ENCODE peak calls at places on chromosomes 5 and 9, in four cellular contexts. G is NT2/D1, T is neuronal stem cell, D is ovary. K is an unnamed sample.
A peak's percentile ranks its signal among the peaks of the same experiment; 100 is the strongest.

GRCh38 chr5:73994963-73995362 is 369.0 kb downstream of the ARHGEF28 start:
- DNase-seq in T (no peak), D (no peak), G (no peak), K (peak; percentile 42)

GRCh38 chr5:132427285-132428146 is 58.0 kb downstream of the SLC22A5 start:
- DNase-seq in G (no peak), D (peak; percentile 12), T (no peak), K (peak; percentile 70)

GRCh38 chr5:41954286-41954685 is 29.2 kb downstream of the FBXO4 start:
- DNase-seq in D (no peak), G (no peak), T (no peak), K (no peak)

GRCh38 chr5:138111937-138112336 is 27.3 kb downstream of the NME5 start:
- DNase-seq in T (no peak), D (no peak), G (no peak), K (no peak)

GRCh38 chr5:97501286-97501964 is 318.4 kb upstream of the RIOK2 start:
- DNase-seq in G (no peak), D (no peak), T (no peak), K (no peak)

GRCh38 chr5:68046445-68046844 is 169.1 kb upstream of the PIK3R1 start:
- DNase-seq in D (no peak), T (no peak), G (no peak), K (peak; percentile 14)

GRCh38 chr9:35484406-35484805 is 5.5 kb upstream of the RUSC2 start:
- DNase-seq in G (no peak), D (no peak), T (no peak), K (no peak)

GRCh38 chr9:131587906-131588305 is 42.6 kb downstream of the PRRT1B start:
- DNase-seq in G (no peak), D (no peak), T (no peak), K (no peak)

GRCh38 chr5:80216753-80217596 is 38.9 kb downstream of the SERINC5 start:
- DNase-seq in D (no peak), G (no peak), T (no peak), K (no peak)

GRCh38 chr9:8349369-8349768 is 549.8 kb upstream of the DMAC1 start:
- DNase-seq in T (no peak), G (no peak), D (no peak), K (peak; percentile 20)

GRCh38 chr9:138069731-138070456 is 192.3 kb downstream of the CACNA1B start:
- DNase-seq in G (no peak), D (no peak), T (no peak), K (no peak)

GRCh38 chr5:56126487-56127179 is 106.5 kb downstream of the ANKRD55 start:
- DNase-seq in T (no peak), D (no peak), G (no peak), K (no peak)

GRCh38 chr5:117562647-117563046 is 988.0 kb upstream of the SEMA6A start:
- DNase-seq in G (no peak), D (no peak), T (no peak), K (no peak)

GRCh38 chr5:79181419-79182022 is 54.4 kb upstream of the JMY start:
- DNase-seq in D (no peak), T (no peak), G (no peak), K (peak; percentile 95)

GRCh38 chr9:119137479-119137878 is 231.8 kb downstream of the BRINP1 start:
- DNase-seq in T (no peak), G (no peak), D (no peak), K (no peak)

GRCh38 chr5:132426525-132427138 is 57.1 kb downstream of the SLC22A5 start:
- DNase-seq in D (peak; percentile 72), G (no peak), T (no peak), K (peak; percentile 96)

GRCh38 chr9:12859704-12860251 is 85.0 kb downstream of the LURAP1L start:
- DNase-seq in G (no peak), T (no peak), D (no peak), K (no peak)

GRCh38 chr5:73764586-73764985 is 138.6 kb downstream of the ARHGEF28 start:
- DNase-seq in G (no peak), D (no peak), T (no peak), K (no peak)

GRCh38 chr5:3856036-3856435 is 260.4 kb downstream of the IRX1 start:
- DNase-seq in T (no peak), G (no peak), D (no peak), K (no peak)

GRCh38 chr9:134564431-134565170 is 77.0 kb upstream of the COL5A1 start:
- DNase-seq in T (no peak), G (no peak), D (no peak), K (no peak)

GRCh38 chr9:78806492-78807160 is 509.7 kb downstream of the PSAT1 start:
- DNase-seq in T (peak; percentile 29), D (no peak), G (no peak), K (no peak)
- H3K4me1 ChIP-seq in T (peaks cover 7% of the 10 kb centered on the region), D (no peaks in the 10 kb centered on the region), G (no peaks in the 10 kb centered on the region), K (peaks cover 1% of the 10 kb centered on the region)

DNA sequence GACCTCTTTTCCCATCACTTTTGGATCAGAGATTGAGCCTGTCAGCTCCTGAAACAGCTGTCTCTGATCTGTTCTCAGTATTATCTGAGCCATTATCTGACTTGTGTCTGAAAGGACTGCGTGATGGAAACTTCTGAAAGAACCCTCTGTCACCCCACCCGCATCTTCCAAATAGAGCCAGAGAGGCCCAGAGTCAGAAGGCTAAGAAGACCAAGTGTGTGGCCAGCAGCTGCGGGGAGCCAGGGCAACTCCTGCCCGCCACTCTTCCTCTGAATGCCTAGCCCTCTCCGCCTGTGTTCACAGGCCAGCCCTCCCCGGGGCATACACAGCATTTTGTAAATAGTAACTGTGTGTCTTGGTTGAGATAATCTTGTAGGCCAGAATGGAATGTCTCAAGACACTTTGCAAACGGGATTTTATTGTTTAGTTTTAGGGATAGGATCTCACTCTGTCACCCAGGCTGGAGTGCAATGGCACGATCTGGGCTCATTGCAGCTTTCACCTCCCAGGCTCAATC is 92.7 kb downstream of the AOPEP start:
- DNase-seq in T (no peak), D (no peak), G (no peak), K (no peak)
- H3K4me1 ChIP-seq in T (peaks cover 8% of the 10 kb centered on the region), D (peaks cover 14% of the 10 kb centered on the region), G (no peaks in the 10 kb centered on the region), K (no peaks in the 10 kb centered on the region)

GRCh38 chr9:71762900-71763653 is 5.2 kb downstream of the CEMIP2 start:
- DNase-seq in G (no peak), D (no peak), T (no peak), K (no peak)

GRCh38 chr9:71758785-71759184 is 9.5 kb downstream of the CEMIP2 start:
- DNase-seq in T (no peak), G (no peak), D (no peak), K (no peak)

GRCh38 chr9:71761938-71762353 is 6.4 kb downstream of the CEMIP2 start:
- DNase-seq in D (no peak), G (no peak), T (no peak), K (no peak)

GRCh38 chr9:71758277-71758676 is 10.0 kb downstream of the CEMIP2 start:
- DNase-seq in G (no peak), T (no peak), D (no peak), K (peak; percentile 55)

GRCh38 chr9:71760901-71761300 is 7.4 kb downstream of the CEMIP2 start:
- DNase-seq in T (no peak), G (no peak), D (no peak), K (peak; percentile 65)
- H3K4me1 ChIP-seq in T (peaks cover 28% of the 10 kb centered on the region), G (peaks cover 3% of the 10 kb centered on the region), D (no peaks in the 10 kb centered on the region), K (peaks cover 8% of the 10 kb centered on the region)

GRCh38 chr5:176646049-176646706 is 1.1 kb upstream of the TSPAN17 start:
- DNase-seq in T (no peak), G (no peak), D (no peak), K (no peak)
- H3K4me1 ChIP-seq in T (peaks cover 19% of the 10 kb centered on the region), G (peaks cover 31% of the 10 kb centered on the region), D (peaks cover 9% of the 10 kb centered on the region), K (peaks cover 4% of the 10 kb centered on the region)

DNA sequence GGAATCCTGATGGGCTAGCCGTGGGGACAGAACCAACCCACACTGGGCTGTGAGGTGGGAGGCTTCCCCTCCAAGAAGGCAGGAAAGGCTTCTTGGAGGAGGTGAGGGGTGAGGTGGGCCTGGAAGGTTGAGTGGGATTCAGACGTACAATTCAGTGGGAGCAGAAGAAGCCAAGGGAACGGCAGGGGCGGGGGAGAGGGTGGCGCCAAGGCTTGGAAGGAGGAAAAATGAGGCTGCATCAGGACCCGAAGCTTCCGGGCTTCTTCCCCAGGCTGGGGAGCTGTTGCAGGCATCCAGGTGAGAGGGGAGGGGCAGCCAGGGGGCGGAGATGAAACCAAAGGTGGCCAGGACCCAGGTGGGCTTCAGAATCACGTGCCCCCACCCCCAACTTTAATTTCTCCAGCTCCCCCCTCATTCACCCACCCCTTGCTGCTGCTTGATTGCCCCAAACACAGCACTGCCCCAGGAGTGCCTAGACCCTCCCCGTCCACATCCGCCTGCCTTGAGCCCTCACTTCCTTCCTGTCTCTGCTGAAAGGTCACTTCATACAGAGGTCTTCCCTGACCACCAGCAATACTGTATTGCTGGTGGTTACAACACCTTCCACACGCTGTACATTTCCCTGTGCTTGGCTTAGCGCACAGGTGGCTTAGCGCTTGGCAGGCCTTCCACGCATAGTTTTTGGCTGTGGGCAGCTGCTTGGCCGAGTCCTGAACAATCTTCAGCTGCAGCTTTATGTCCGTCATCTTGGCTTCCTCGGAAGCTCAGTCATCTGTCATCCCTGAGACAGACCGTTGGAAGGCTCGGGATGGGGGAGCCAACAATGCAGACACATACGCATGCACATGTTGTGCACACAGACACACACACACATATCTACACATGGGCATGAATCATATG is 193.5 kb downstream of the RGS3 start:
- DNase-seq in T (no peak), G (no peak), D (no peak), K (no peak)
- H3K4me1 ChIP-seq in T (peaks cover 3% of the 10 kb centered on the region), G (peaks cover 5% of the 10 kb centered on the region), D (peaks cover 7% of the 10 kb centered on the region), K (peaks cover 2% of the 10 kb centered on the region)

GRCh38 chr5:143181173-143181572 is 222.3 kb downstream of the NR3C1 start:
- DNase-seq in D (no peak), G (no peak), T (no peak), K (no peak)
- H3K4me1 ChIP-seq in D (peaks cover 5% of the 10 kb centered on the region), G (no peaks in the 10 kb centered on the region), T (no peaks in the 10 kb centered on the region), K (peaks cover 2% of the 10 kb centered on the region)

K was measured in mesendoderm.